ENCODE peak calls at places on chromosomes 6 and 20, in seven cellular contexts. Z is colonic mucosa, E is cardiac muscle cell, W is IMR-90, U is right cardiac atrium, S is adrenal gland, A is A549. F is an unnamed sample.
A peak's percentile ranks its signal among the peaks of the same experiment; 100 is the strongest.

GRCh38 chr20:17661121-17661744 is 20.8 kb downstream of the RRBP1 start:
- DNase-seq in Z (no peak), E (peak; percentile 75), W (no peak), U (no peak), S (no peak), A (no peak), F (no peak)

GRCh38 chr6:143596857-143597256 is 80.9 kb upstream of the PHACTR2 start:
- DNase-seq in Z (no peak), E (peak; percentile 95), W (peak; percentile 71), U (peak; percentile 71), S (peak; percentile 79), A (no peak), F (peak; percentile 71)

GRCh38 chr6:6002005-6002808 is 4.5 kb downstream of the NRN1 start:
- DNase-seq in Z (no peak), E (no peak), W (no peak), U (no peak), S (no peak), A (no peak), F (no peak)

GRCh38 chr6:73739097-73739496 is 43.1 kb downstream of the CD109 start:
- DNase-seq in Z (no peak), E (peak; percentile 85), W (peak; percentile 78), U (no peak), S (no peak), A (peak; percentile 3), F (no peak)

GRCh38 chr6:100335999-100336398 is 128.7 kb downstream of the SIM1 start:
- DNase-seq in Z (no peak), E (no peak), W (no peak), U (no peak), S (no peak), A (no peak), F (no peak)

GRCh38 chr6:46002264-46002663 is 13.4 kb downstream of the CLIC5 start:
- DNase-seq in Z (peak; percentile 69), E (no peak), W (no peak), U (no peak), S (no peak), A (no peak), F (no peak)

GRCh38 chr6:126513198-126513597 is 173.3 kb downstream of the CENPW start:
- DNase-seq in Z (no peak), E (no peak), W (no peak), U (no peak), S (no peak), A (no peak), F (no peak)

GRCh38 chr6:79453558-79454042 is 83.6 kb downstream of the LCA5 start:
- DNase-seq in Z (no peak), E (peak; percentile 65), W (no peak), U (no peak), S (no peak), A (no peak), F (no peak)

GRCh38 chr20:37567671-37568588 is 40.3 kb upstream of the BLCAP start:
- DNase-seq in Z (no peak), E (peak; percentile 14), W (no peak), U (no peak), S (no peak), A (no peak), F (no peak)

GRCh38 chr20:18832801-18833200 is 19.2 kb downstream of the SCP2D1 start:
- DNase-seq in Z (no peak), E (no peak), W (no peak), U (no peak), S (no peak), A (no peak), F (no peak)

GRCh38 chr6:13302751-13303667 is 25.3 kb downstream of the TBC1D7 start:
- DNase-seq in Z (peak; percentile 91), E (peak; percentile 99), W (peak; percentile 98), U (peak; percentile 56), S (peak; percentile 89), A (peak; percentile 89), F (peak; percentile 69)

GRCh38 chr6:127120787-127121636 is 2.5 kb downstream of the RSPO3 start:
- DNase-seq in Z (peak; percentile 77), E (peak; percentile 88), W (peak; percentile 79), U (peak; percentile 78), S (peak; percentile 39), A (peak; percentile 41), F (peak; percentile 79)

GRCh38 chr6:147131728-147132127 is 72.5 kb upstream of the STXBP5 start:
- DNase-seq in Z (no peak), E (peak; percentile 62), W (peak; percentile 43), U (no peak), S (no peak), A (no peak), F (no peak)

GRCh38 chr6:77180367-77180766 is 282.9 kb downstream of the HTR1B start:
- DNase-seq in Z (no peak), E (no peak), W (peak; percentile 6), U (no peak), S (no peak), A (no peak), F (no peak)

GRCh38 chr6:144077881-144078280 is 17.5 kb downstream of the SF3B5 start:
- DNase-seq in Z (no peak), E (no peak), W (no peak), U (no peak), S (no peak), A (no peak), F (no peak)

GRCh38 chr6:96624957-96625356 is 62.0 kb downstream of the FHL5 start:
- DNase-seq in Z (no peak), E (no peak), W (no peak), U (no peak), S (no peak), A (no peak), F (no peak)

GRCh38 chr20:42123981-42124473 is 505.9 kb upstream of the CHD6 start:
- DNase-seq in Z (no peak), E (no peak), W (no peak), U (no peak), S (no peak), A (no peak), F (no peak)

GRCh38 chr6:80165143-80165542 is 58.7 kb downstream of the BCKDHB start:
- DNase-seq in Z (no peak), E (peak; percentile 33), W (peak; percentile 45), U (no peak), S (no peak), A (no peak), F (no peak)

GRCh38 chr6:135932651-135933050 is 81.2 kb downstream of the PDE7B start:
- DNase-seq in Z (no peak), E (no peak), W (no peak), U (no peak), S (no peak), A (no peak), F (no peak)

GRCh38 chr20:40506567-40506966 is 182.5 kb downstream of the MAFB start:
- DNase-seq in Z (peak; percentile 64), E (peak; percentile 99), W (peak; percentile 80), U (peak; percentile 88), S (peak; percentile 94), A (peak; percentile 9), F (peak; percentile 93)

GRCh38 chr6:4039348-4039747 is 39.6 kb downstream of the FAM217A start:
- DNase-seq in Z (no peak), E (no peak), W (no peak), U (no peak), S (no peak), A (no peak), F (no peak)

GRCh38 chr20:23114018-23114417 is 27.9 kb upstream of the CD93 start:
- DNase-seq in Z (no peak), E (peak; percentile 47), W (no peak), U (peak; percentile 51), S (peak; percentile 49), A (no peak), F (no peak)

GRCh38 chr20:4978050-4978918 is 23.0 kb downstream of the SLC23A2 start:
- DNase-seq in Z (no peak), E (peak; percentile 48), W (no peak), U (no peak), S (no peak), A (no peak), F (no peak)

DNA sequence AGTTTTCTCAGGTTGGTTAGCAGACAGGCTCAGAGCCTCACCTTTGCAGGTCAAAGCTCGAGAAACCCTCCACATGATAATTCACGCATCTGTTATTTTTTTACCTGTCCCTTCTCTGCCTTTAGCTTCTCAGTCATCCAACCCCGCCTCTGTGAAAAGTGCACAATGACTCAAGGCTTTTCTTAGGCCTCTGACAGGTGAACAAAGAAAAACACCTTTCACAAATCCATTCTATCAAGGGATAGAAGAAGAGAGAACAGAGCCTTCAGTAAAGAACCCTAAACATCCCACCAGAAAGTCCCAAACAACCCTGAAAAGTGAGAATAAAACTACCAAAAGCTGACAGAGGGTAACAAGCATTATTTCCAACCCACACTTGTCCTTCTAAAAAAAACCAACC is 178.2 kb downstream of the GJA10 start:
- DNase-seq in Z (no peak), E (no peak), W (no peak), U (no peak), S (no peak), A (no peak), F (no peak)
- H3K4me1 ChIP-seq in Z (no peaks in the 10 kb centered on the region), E (peaks cover 9% of the 10 kb centered on the region), W (peaks cover 3% of the 10 kb centered on the region), U (no peaks in the 10 kb centered on the region), S (no peaks in the 10 kb centered on the region), A (no peaks in the 10 kb centered on the region), F (peaks cover 17% of the 10 kb centered on the region)

GRCh38 chr6:30907758-30908591 is at the start of gene GTF2H4:
- DNase-seq in Z (peak; percentile 98), E (peak; percentile 99), W (peak; percentile 98), U (peak; percentile 97), S (peak; percentile 99), A (peak; percentile 87), F (peak; percentile 96)
- H3K27ac ChIP-seq in Z (peak within 1 kb of the TSS; percentile 37), E (no peak within 1 kb of the TSS), W (peak within 1 kb of the TSS; percentile 77), U (no peak within 1 kb of the TSS), S (peak within 1 kb of the TSS; percentile 29), A (peak within 1 kb of the TSS; percentile 85), F (peak within 1 kb of the TSS; percentile 74)

GRCh38 chr20:62764156-62764935 is 31.9 kb upstream of the MRGBP start:
- DNase-seq in Z (no peak), E (no peak), W (no peak), U (peak; percentile 4), S (no peak), A (no peak), F (peak; percentile 45)

GRCh38 chr20:62765021-62765420 is 31.3 kb upstream of the MRGBP start:
- DNase-seq in Z (no peak), E (no peak), W (no peak), U (peak; percentile 7), S (no peak), A (no peak), F (no peak)

GRCh38 chr20:62766716-62767115 is 29.6 kb upstream of the MRGBP start:
- DNase-seq in Z (peak; percentile 49), E (peak; percentile 30), W (no peak), U (peak; percentile 8), S (no peak), A (no peak), F (peak; percentile 29)

GRCh38 chr20:62765432-62766070 is 30.7 kb upstream of the MRGBP start:
- DNase-seq in Z (no peak), E (no peak), W (no peak), U (peak; percentile 4), S (no peak), A (no peak), F (peak; percentile 28)

DNA sequence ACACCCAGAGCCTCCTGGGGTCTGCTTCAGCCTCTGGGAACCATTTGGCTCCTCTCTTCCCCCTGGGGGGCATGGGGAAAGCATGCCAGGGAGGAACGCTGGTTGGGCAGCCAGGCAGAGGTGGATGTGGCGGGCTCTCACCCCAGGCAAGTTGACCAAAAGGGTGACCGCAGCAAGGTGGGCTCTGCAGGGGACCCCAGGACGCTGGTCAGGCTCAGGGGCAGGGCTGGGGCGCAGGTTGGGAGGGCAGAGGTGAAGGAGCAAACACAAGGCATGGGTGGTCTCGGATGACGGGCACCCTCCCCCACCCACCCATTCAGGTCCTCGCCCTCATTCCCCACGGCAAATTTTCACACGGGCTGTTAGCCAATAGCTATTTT is 30.2 kb upstream of the MRGBP start:
- DNase-seq in Z (no peak), E (no peak), W (no peak), U (peak; percentile 1), S (no peak), A (no peak), F (peak; percentile 2)
- H3K4me1 ChIP-seq in Z (no peaks in the 10 kb centered on the region), E (no peaks in the 10 kb centered on the region), W (peaks cover 6% of the 10 kb centered on the region), U (no peaks in the 10 kb centered on the region), S (peaks cover 4% of the 10 kb centered on the region), A (peaks cover 6% of the 10 kb centered on the region), F (no peaks in the 10 kb centered on the region)

GRCh38 chr20:58084966-58085365 is 143.5 kb downstream of the ANKRD60 start:
- DNase-seq in Z (peak; percentile 34), E (no peak), W (no peak), U (no peak), S (no peak), A (no peak), F (no peak)
- H3K27ac ChIP-seq in Z (peak overlapping the region; percentile 41), E (no peak overlapping the region), W (no peak overlapping the region), U (no peak overlapping the region), S (no peak overlapping the region), A (no peak overlapping the region), F (no peak overlapping the region)